ENCODE peak calls at places on chromosomes 2 and 18, in eight cellular contexts. T is SW480, G is epithelial cell of proximal tubule, H is AG04449, F is KBM-7, K is RKO, N is A172, V is T-helper 17 cell. I is an unnamed sample.

GRCh38 chr2:24438106-24438505 is 52.9 kb upstream of the NCOA1 start:
- DNase-seq in F (no peak), G (no peak), H (no peak), K (no peak), N (no peak), V (no peak), T (no peak), I (no peak)

GRCh38 chr18:48002933-48003365 is 72.5 kb upstream of the SMAD2 start:
- DNase-seq in N (peak), G (peak), H (no peak), F (peak), T (peak), K (peak), V (no peak), I (peak)

GRCh38 chr2:73987109-73987947 is 2.6 kb downstream of the TET3 start:
- DNase-seq in H (no peak), F (peak), K (peak), T (no peak), N (no peak), G (no peak), V (peak), I (no peak)

GRCh38 chr2:98902209-98903063 is 33.6 kb downstream of the CRACDL start:
- DNase-seq in F (no peak), K (no peak), V (no peak), H (no peak), N (no peak), G (no peak), T (no peak), I (no peak)

GRCh38 chr18:48263421-48263820 is 145.8 kb downstream of the ZBTB7C start:
- DNase-seq in G (no peak), F (no peak), V (no peak), H (no peak), N (no peak), K (no peak), T (no peak), I (no peak)

GRCh38 chr18:21100141-21100540 is 11.5 kb downstream of the ROCK1 start:
- DNase-seq in K (no peak), N (no peak), T (no peak), G (no peak), F (no peak), V (no peak), H (no peak), I (no peak)

GRCh38 chr2:241460631-241461030 is 47.8 kb downstream of the STK25 start:
- DNase-seq in F (no peak), K (no peak), N (no peak), V (no peak), T (no peak), G (no peak), H (no peak), I (peak)

GRCh38 chr2:100182494-100183355 is 40.3 kb upstream of the AFF3 start:
- DNase-seq in F (no peak), K (no peak), V (no peak), T (no peak), G (no peak), N (no peak), H (no peak), I (no peak)

GRCh38 chr2:30306522-30306921 is 75.2 kb downstream of the LBH start:
- DNase-seq in G (no peak), V (no peak), F (no peak), N (peak), H (no peak), K (no peak), T (no peak), I (no peak)